ENCODE peak calls at places on chromosomes 5 and 9, in four cellular contexts. B, H, W and I are unnamed samples.
A peak's percentile ranks its signal among the peaks of the same experiment; 100 is the strongest.

GRCh38 chr9:122526602-122527001 is 491 bp downstream of the OR1N1 start:
- DNase-seq in B (no peak), H (no peak), W (no peak), I (no peak)

GRCh38 chr9:69671904-69672827 is at the start of gene APBA1:
- DNase-seq in B (peak; percentile 86), H (peak; percentile 47), W (peak; percentile 59), I (peak; percentile 34)

GRCh38 chr5:52073993-52074689 is 690.9 kb downstream of the ISL1 start:
- DNase-seq in B (no peak), H (no peak), W (no peak), I (no peak)

GRCh38 chr5:169442354-169443248 is 141.0 kb upstream of the SPDL1 start:
- DNase-seq in B (no peak), H (peak; percentile 42), W (no peak), I (peak; percentile 47)

GRCh38 chr5:126544087-126544740 is 50.8 kb downstream of the ALDH7A1 start:
- DNase-seq in B (no peak), H (peak; percentile 26), W (no peak), I (peak; percentile 54)

GRCh38 chr5:13735686-13736085 is 208.8 kb downstream of the DNAH5 start:
- DNase-seq in B (peak; percentile 32), H (no peak), W (no peak), I (no peak)

GRCh38 chr5:6711409-6712135 is 1.7 kb upstream of the TENT4A start:
- DNase-seq in B (no peak), H (no peak), W (no peak), I (no peak)

GRCh38 chr9:36764364-36765076 is 191.8 kb downstream of the MELK start:
- DNase-seq in B (no peak), H (no peak), W (no peak), I (no peak)

GRCh38 chr5:67896312-67896985 is 319.1 kb upstream of the PIK3R1 start:
- DNase-seq in B (no peak), H (no peak), W (no peak), I (no peak)

GRCh38 chr5:1330847-1331831 is 13.8 kb downstream of the CLPTM1L start:
- DNase-seq in B (no peak), H (no peak), W (no peak), I (no peak)